ENCODE peak calls at places on chromosomes 1 and 21, in ten cellular contexts. H is breast epithelium, I is spleen, C is GM23338, A is esophagus muscularis mucosa, J is vagina, B is H1, Y is GM12878, K is endothelial cell of umbilical vein, D is HCT116. R is an unnamed sample.

GRCh38 chr1:35178874-35179380 is 14.0 kb downstream of the SFPQ start:
- DNase-seq in H (no peak), I (no peak), C (no peak), A (no peak), J (no peak), B (no peak), Y (no peak), K (no peak), D (no peak), R (no peak)

GRCh38 chr1:243944429-243945160 is 94.6 kb upstream of the AKT3 start:
- DNase-seq in H (no peak), I (no peak), C (peak; percentile 89), A (peak; percentile 80), J (no peak), B (peak; percentile 62), Y (no peak), K (peak; percentile 28), D (no peak), R (no peak)

GRCh38 chr1:246572795-246573194 is 6.5 kb downstream of the CNST start:
- DNase-seq in H (no peak), I (no peak), C (no peak), A (no peak), J (no peak), B (no peak), Y (no peak), K (no peak), D (no peak), R (no peak)

GRCh38 chr21:35578350-35578782 is 482.0 kb downstream of the SETD4 start:
- DNase-seq in H (no peak), I (no peak), C (no peak), A (no peak), J (no peak), B (no peak), Y (no peak), K (no peak), D (no peak), R (no peak)

GRCh38 chr1:172779501-172779900 is 120.6 kb downstream of the FASLG start:
- DNase-seq in H (no peak), I (no peak), C (no peak), A (no peak), J (no peak), B (no peak), Y (no peak), K (no peak), D (no peak), R (no peak)

GRCh38 chr21:46605759-46606426 is 1.0 kb upstream of the S100B start:
- DNase-seq in H (no peak), I (peak; percentile 90), C (no peak), A (no peak), J (no peak), B (no peak), Y (peak; percentile 32), K (no peak), D (no peak), R (no peak)

GRCh38 chr1:74586253-74586897 is 74.0 kb upstream of the LRRC53 start:
- DNase-seq in H (no peak), I (no peak), C (no peak), A (no peak), J (no peak), B (no peak), Y (no peak), K (no peak), D (no peak), R (no peak)

GRCh38 chr1:171901245-171901644 is 59.9 kb downstream of the DNM3 start:
- DNase-seq in H (no peak), I (no peak), C (no peak), A (no peak), J (no peak), B (no peak), Y (no peak), K (no peak), D (no peak), R (no peak)

GRCh38 chr1:203304919-203305808 is at the start of gene BTG2:
- DNase-seq in H (peak; percentile 92), I (peak; percentile 98), C (peak; percentile 97), A (peak; percentile 98), J (peak; percentile 96), B (peak; percentile 85), Y (no peak), K (peak; percentile 91), D (peak; percentile 66), R (peak; percentile 96)

DNA sequence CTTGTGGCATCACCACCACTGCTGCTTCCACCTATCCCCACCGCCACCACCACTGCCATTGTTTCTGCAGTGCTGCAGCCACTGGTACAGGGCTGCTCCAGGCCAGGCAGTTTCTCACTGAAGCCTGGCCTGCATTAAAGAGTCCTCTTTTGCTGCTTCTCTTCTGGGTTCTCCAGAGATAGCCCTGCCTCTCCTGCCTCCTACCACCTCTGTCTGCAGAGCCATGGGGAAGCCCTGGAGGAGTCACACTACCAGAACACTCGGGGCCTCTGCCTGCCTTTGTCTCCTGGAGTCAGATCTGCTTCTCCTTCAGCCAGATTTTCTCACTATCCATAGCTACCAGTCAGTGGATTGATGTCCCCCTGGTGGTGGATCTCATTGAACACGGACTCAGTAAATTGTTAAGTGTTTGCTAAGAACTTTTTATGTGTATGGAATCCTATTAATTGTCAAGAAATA is 37.7 kb upstream of the DDAH1 start:
- DNase-seq in H (no peak), I (no peak), C (peak; percentile 90), A (no peak), J (no peak), B (peak; percentile 59), Y (no peak), K (peak; percentile 87), D (peak; percentile 59), R (peak; percentile 42)
- TF ChIP-seq CTCF in H (peak; percentile 75), I (peak; percentile 50), C (peak; percentile 81), A (peak; percentile 43), J (no peak), B (no peak), Y (no peak), K (peak; percentile 58), D (peak; percentile 82), R (no peak)

GRCh38 chr1:82845371-82845770 is 1044.6 kb downstream of the ADGRL2 start:
- DNase-seq in H (no peak), I (no peak), C (no peak), A (no peak), J (no peak), B (no peak), Y (no peak), K (no peak), D (no peak), R (no peak)
- TF ChIP-seq POLR2AphosphoS5 in H (no peak), I (no peak), C (no peak), A (no peak), J (no peak), B (no peak), Y (no peak), K (no peak), D (no peak), R (no peak)

GRCh38 chr1:180816132-180816531 is 96.6 kb upstream of the KIAA1614 start:
- DNase-seq in H (no peak), I (no peak), C (peak; percentile 18), A (no peak), J (no peak), B (no peak), Y (no peak), K (no peak), D (no peak), R (no peak)

GRCh38 chr1:180821970-180822369 is 90.7 kb upstream of the KIAA1614 start:
- DNase-seq in H (no peak), I (no peak), C (no peak), A (no peak), J (no peak), B (no peak), Y (no peak), K (no peak), D (no peak), R (no peak)
- TF ChIP-seq CTCF in H (no peak), I (no peak), C (no peak), A (no peak), J (no peak), B (no peak), Y (no peak), K (no peak), D (no peak), R (no peak)

GRCh38 chr1:27605796-27606707 is 2.1 kb upstream of the AHDC1 start:
- DNase-seq in H (no peak), I (no peak), C (peak; percentile 89), A (no peak), J (no peak), B (peak; percentile 86), Y (no peak), K (peak; percentile 53), D (peak; percentile 51), R (no peak)
- TF ChIP-seq POLR2AphosphoS5 in H (no peak), I (no peak), C (no peak), A (peak; percentile 57), J (peak; percentile 29), B (no peak), Y (no peak), K (no peak), D (no peak), R (no peak)

DNA sequence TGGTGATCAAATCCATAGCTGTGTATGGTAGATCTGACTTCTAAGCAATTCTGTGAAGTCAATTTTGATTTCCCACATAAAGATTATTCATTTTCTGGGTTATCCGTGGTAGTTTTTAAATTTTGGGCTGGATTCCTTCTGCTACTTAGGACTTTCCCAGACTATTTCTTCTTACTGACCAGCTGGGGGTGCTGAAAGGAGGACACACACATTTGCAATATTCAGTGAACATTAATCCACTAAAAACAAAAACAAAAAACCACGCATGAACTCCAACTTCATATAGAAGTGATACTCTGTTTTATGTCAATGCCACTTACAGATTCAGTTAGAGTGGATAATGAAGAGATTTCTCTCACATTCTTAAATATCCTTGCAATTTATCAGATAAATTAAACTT is 105.4 kb downstream of the KCTD3 start:
- DNase-seq in H (no peak), I (no peak), C (no peak), A (no peak), J (no peak), B (no peak), Y (no peak), K (no peak), D (no peak), R (no peak)
- TF ChIP-seq CTCF in H (no peak), I (no peak), C (peak; percentile 25), A (no peak), J (no peak), B (no peak), Y (no peak), K (no peak), D (no peak), R (no peak)

DNA sequence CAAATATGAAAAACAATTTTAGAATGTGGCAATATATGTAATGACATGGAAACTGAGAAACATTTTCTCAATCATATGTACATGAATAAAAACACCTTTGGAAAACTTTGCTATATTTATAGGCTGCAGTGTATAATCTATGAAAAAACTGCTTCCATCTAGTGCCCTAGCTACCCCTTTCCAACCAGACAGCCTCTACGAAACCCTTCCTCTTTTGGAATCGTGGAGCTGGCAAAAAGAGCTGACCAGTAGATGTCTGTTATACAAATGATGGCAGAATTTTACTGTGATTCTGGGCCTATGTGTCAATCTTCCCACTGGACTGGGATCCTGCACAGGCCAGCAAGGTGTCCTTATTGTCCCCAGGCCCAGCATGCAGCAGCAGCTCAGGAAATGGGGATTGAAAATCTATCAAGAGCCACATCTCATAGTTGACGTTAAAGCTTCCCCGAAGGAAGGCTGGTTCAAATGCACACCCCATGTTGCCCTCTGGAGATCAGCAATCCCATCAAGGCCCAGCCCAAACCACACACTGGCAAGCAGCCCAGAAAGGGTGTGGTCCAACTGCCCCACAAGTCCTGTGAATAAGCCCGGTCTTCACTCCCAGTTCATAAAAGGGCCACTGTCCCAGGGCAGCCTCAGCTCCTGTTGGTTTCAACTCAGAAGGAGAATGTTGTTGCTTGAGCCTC is 8.9 kb upstream of the FAM20B start:
- DNase-seq in H (peak; percentile 80), I (peak; percentile 84), C (no peak), A (peak; percentile 97), J (no peak), B (no peak), Y (no peak), K (peak; percentile 45), D (peak; percentile 93), R (no peak)
- TF ChIP-seq POLR2AphosphoS5 in H (no peak), I (no peak), C (no peak), A (peak; percentile 48), J (peak; percentile 36), B (no peak), Y (no peak), K (no peak), D (peak; percentile 66), R (no peak)